ENCODE peak calls at places on chromosomes 2 and 18, in four cellular contexts. One of them, this sample, is unnamed.

GRCh38 chr18:13380671-13381070 is 162.1 kb downstream of the LDLRAD4 start:
- DNase-seq in HL-60: no peak
- DNase-seq in IMR-90: no peak
- DNase-seq in Peyer's patch: no peak
- DNase-seq in this sample: no peak

GRCh38 chr2:40199758-40200157 is 252.1 kb downstream of the SLC8A1 start:
- DNase-seq in Peyer's patch: no peak
- DNase-seq in HL-60: no peak
- DNase-seq in IMR-90: peak; percentile 74
- DNase-seq in this sample: no peak

GRCh38 chr2:157032019-157032418 is 225.5 kb upstream of the GALNT5 start:
- DNase-seq in Peyer's patch: no peak
- DNase-seq in HL-60: no peak
- DNase-seq in IMR-90: peak; percentile 94
- DNase-seq in this sample: no peak

GRCh38 chr18:80193701-80194100 is 53.6 kb downstream of the PARD6G start:
- DNase-seq in Peyer's patch: no peak
- DNase-seq in IMR-90: no peak
- DNase-seq in HL-60: no peak
- DNase-seq in this sample: no peak

GRCh38 chr18:79498662-79499061 is 102.9 kb downstream of the NFATC1 start:
- DNase-seq in Peyer's patch: no peak
- DNase-seq in HL-60: no peak
- DNase-seq in IMR-90: no peak
- DNase-seq in this sample: no peak

GRCh38 chr2:95079455-95079776 is 42.2 kb downstream of the MRPS5 start:
- DNase-seq in Peyer's patch: no peak
- DNase-seq in HL-60: no peak
- DNase-seq in IMR-90: no peak
- DNase-seq in this sample: no peak

GRCh38 chr2:25332571-25332970 is 9.2 kb downstream of the DNMT3A start:
- DNase-seq in Peyer's patch: no peak
- DNase-seq in IMR-90: no peak
- DNase-seq in HL-60: no peak
- DNase-seq in this sample: no peak

GRCh38 chr2:42969231-42970150 is 177.1 kb upstream of the HAAO start:
- DNase-seq in IMR-90: peak; percentile 92
- DNase-seq in HL-60: no peak
- DNase-seq in Peyer's patch: peak; percentile 33
- DNase-seq in this sample: no peak

GRCh38 chr2:9110893-9111569 is 95.6 kb upstream of the ASAP2 start:
- DNase-seq in Peyer's patch: no peak
- DNase-seq in HL-60: no peak
- DNase-seq in IMR-90: peak; percentile 32
- DNase-seq in this sample: no peak

GRCh38 chr2:133718688-133719201 is 150.5 kb upstream of the NCKAP5 start:
- DNase-seq in Peyer's patch: no peak
- DNase-seq in HL-60: no peak
- DNase-seq in IMR-90: peak; percentile 88
- DNase-seq in this sample: no peak

GRCh38 chr2:170098626-170099312 is 79.2 kb upstream of the MYO3B start:
- DNase-seq in IMR-90: peak; percentile 33
- DNase-seq in HL-60: no peak
- DNase-seq in Peyer's patch: no peak
- DNase-seq in this sample: no peak

GRCh38 chr18:55586841-55587240 is 1.2 kb downstream of the TCF4 start:
- DNase-seq in Peyer's patch: no peak
- DNase-seq in IMR-90: peak; percentile 53
- DNase-seq in HL-60: no peak
- DNase-seq in this sample: no peak

GRCh38 chr18:8803063-8803795 is 97.9 kb downstream of the MTCL1 start:
- DNase-seq in Peyer's patch: no peak
- DNase-seq in HL-60: no peak
- DNase-seq in IMR-90: no peak
- DNase-seq in this sample: no peak

GRCh38 chr2:45946023-45946422 is 294.5 kb downstream of the PRKCE start:
- DNase-seq in HL-60: no peak
- DNase-seq in Peyer's patch: no peak
- DNase-seq in IMR-90: peak; percentile 84
- DNase-seq in this sample: no peak

GRCh38 chr2:150464270-150464669 is 23.2 kb downstream of the RND3 start:
- DNase-seq in IMR-90: no peak
- DNase-seq in HL-60: no peak
- DNase-seq in Peyer's patch: no peak
- DNase-seq in this sample: no peak

GRCh38 chr2:174442546-174443510 is 44.0 kb downstream of the GPR155 start:
- DNase-seq in Peyer's patch: no peak
- DNase-seq in IMR-90: peak; percentile 89
- DNase-seq in HL-60: no peak
- DNase-seq in this sample: no peak

GRCh38 chr2:197369228-197369945 is 58.8 kb upstream of the ANKRD44 start:
- DNase-seq in Peyer's patch: no peak
- DNase-seq in IMR-90: no peak
- DNase-seq in HL-60: no peak
- DNase-seq in this sample: no peak

GRCh38 chr18:63888473-63889190 is 1.1 kb downstream of the SERPINB2 start:
- DNase-seq in IMR-90: no peak
- DNase-seq in Peyer's patch: no peak
- DNase-seq in HL-60: peak; percentile 74
- DNase-seq in this sample: no peak

DNA sequence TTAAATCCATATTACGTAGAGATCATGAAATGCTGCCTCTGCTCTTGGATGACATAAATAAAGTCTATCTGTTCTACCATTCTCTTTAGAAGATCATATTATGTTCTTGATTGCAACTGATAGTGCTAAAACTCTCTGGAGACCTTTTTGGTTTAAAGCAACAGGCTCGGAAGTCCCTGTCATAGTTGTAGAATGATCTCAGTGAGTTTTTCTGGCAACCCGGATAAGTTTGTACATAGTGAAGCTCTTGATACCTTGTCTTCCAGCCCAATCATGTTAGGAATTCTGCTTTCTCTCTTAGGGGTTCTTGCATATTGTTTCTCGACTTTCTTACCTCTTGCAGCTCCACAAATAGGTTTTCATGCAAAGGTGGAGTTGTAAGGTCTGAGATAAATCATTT is 156.1 kb downstream of the TTC27 start:
- DNase-seq in Peyer's patch: no peak
- DNase-seq in HL-60: no peak
- DNase-seq in IMR-90: no peak
- DNase-seq in this sample: no peak
- H3K4me3 ChIP-seq in Peyer's patch: no peak overlapping the region
- H3K4me3 ChIP-seq in HL-60: no peak overlapping the region
- H3K4me3 ChIP-seq in IMR-90: no peak overlapping the region
- H3K4me3 ChIP-seq in this sample: no peak overlapping the region

GRCh38 chr2:219207884-219208740 is 1.5 kb downstream of the ZFAND2B start:
- DNase-seq in HL-60: no peak
- DNase-seq in Peyer's patch: peak; percentile 40
- DNase-seq in IMR-90: peak; percentile 59
- DNase-seq in this sample: no peak

GRCh38 chr2:219207254-219207883 is 787 bp downstream of the ZFAND2B start:
- DNase-seq in IMR-90: no peak
- DNase-seq in Peyer's patch: peak; percentile 49
- DNase-seq in HL-60: no peak
- DNase-seq in this sample: no peak

GRCh38 chr2:219205981-219206441 is 571 bp upstream of the ZFAND2B start:
- DNase-seq in Peyer's patch: no peak
- DNase-seq in IMR-90: no peak
- DNase-seq in HL-60: no peak
- DNase-seq in this sample: no peak

GRCh38 chr2:219205165-219205538 is 1.4 kb upstream of the ZFAND2B start:
- DNase-seq in IMR-90: no peak
- DNase-seq in Peyer's patch: peak; percentile 17
- DNase-seq in HL-60: no peak
- DNase-seq in this sample: no peak

GRCh38 chr2:219206442-219207253 is at the start of gene ZFAND2B:
- DNase-seq in Peyer's patch: peak; percentile 98
- DNase-seq in HL-60: peak; percentile 79
- DNase-seq in IMR-90: peak; percentile 88
- DNase-seq in this sample: peak; percentile 78
- TF ChIP-seq CTCF in Peyer's patch: peak; percentile 36
- TF ChIP-seq CTCF in HL-60: no peak
- TF ChIP-seq CTCF in IMR-90: no peak
- TF ChIP-seq CTCF in this sample: no peak

GRCh38 chr18:46466236-46467160 is 190.5 kb downstream of the LOXHD1 start:
- DNase-seq in Peyer's patch: no peak
- DNase-seq in IMR-90: no peak
- DNase-seq in HL-60: no peak
- DNase-seq in this sample: no peak
- H3K4me3 ChIP-seq in Peyer's patch: no peak overlapping the region
- H3K4me3 ChIP-seq in IMR-90: no peak overlapping the region
- H3K4me3 ChIP-seq in HL-60: no peak overlapping the region
- H3K4me3 ChIP-seq in this sample: no peak overlapping the region

DNA sequence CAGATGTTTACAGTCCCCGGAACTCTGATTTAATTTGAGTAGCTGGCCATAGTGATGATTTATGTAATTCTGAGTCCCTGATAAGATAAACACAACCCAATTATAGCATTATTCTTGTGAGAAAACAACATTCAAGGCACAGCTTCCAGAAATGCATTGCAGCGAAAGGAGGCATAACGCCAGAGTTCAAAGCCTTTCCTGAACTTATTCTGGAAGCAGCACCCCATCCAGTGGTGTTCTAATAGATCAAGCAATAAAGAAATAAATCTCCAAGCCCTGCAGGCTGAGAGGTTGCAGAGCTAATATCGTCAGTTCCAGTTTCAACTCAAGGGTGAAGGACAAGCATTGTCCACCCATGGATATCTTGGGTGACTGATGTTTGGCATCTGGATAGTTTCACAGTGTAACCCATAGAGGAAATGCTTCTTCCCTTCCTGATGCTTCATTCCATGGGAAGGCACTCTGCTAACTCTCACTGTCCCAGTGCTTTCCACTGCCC is 18.8 kb downstream of the CDH2 start:
- DNase-seq in IMR-90: peak; percentile 30
- DNase-seq in HL-60: no peak
- DNase-seq in Peyer's patch: no peak
- DNase-seq in this sample: no peak
- TF ChIP-seq CTCF in IMR-90: no peak
- TF ChIP-seq CTCF in HL-60: no peak
- TF ChIP-seq CTCF in Peyer's patch: no peak
- TF ChIP-seq CTCF in this sample: no peak

GRCh38 chr2:199469514-199470360 is 12.0 kb upstream of the SATB2 start:
- DNase-seq in IMR-90: no peak
- DNase-seq in Peyer's patch: no peak
- DNase-seq in HL-60: no peak
- DNase-seq in this sample: no peak
- H3K4me3 ChIP-seq in IMR-90: no peak overlapping the region
- H3K4me3 ChIP-seq in Peyer's patch: no peak overlapping the region
- H3K4me3 ChIP-seq in HL-60: no peak overlapping the region
- H3K4me3 ChIP-seq in this sample: no peak overlapping the region

GRCh38 chr2:50851891-50852290 is 180.0 kb downstream of the NRXN1 start:
- DNase-seq in Peyer's patch: no peak
- DNase-seq in HL-60: no peak
- DNase-seq in IMR-90: no peak
- DNase-seq in this sample: no peak

GRCh38 chr2:50850290-50850969 is 181.5 kb downstream of the NRXN1 start:
- DNase-seq in Peyer's patch: no peak
- DNase-seq in IMR-90: no peak
- DNase-seq in HL-60: no peak
- DNase-seq in this sample: no peak

GRCh38 chr2:50849205-50849604 is 182.7 kb downstream of the NRXN1 start:
- DNase-seq in HL-60: no peak
- DNase-seq in IMR-90: no peak
- DNase-seq in Peyer's patch: no peak
- DNase-seq in this sample: no peak
- TF ChIP-seq CTCF in HL-60: no peak
- TF ChIP-seq CTCF in IMR-90: no peak
- TF ChIP-seq CTCF in Peyer's patch: no peak
- TF ChIP-seq CTCF in this sample: no peak

DNA sequence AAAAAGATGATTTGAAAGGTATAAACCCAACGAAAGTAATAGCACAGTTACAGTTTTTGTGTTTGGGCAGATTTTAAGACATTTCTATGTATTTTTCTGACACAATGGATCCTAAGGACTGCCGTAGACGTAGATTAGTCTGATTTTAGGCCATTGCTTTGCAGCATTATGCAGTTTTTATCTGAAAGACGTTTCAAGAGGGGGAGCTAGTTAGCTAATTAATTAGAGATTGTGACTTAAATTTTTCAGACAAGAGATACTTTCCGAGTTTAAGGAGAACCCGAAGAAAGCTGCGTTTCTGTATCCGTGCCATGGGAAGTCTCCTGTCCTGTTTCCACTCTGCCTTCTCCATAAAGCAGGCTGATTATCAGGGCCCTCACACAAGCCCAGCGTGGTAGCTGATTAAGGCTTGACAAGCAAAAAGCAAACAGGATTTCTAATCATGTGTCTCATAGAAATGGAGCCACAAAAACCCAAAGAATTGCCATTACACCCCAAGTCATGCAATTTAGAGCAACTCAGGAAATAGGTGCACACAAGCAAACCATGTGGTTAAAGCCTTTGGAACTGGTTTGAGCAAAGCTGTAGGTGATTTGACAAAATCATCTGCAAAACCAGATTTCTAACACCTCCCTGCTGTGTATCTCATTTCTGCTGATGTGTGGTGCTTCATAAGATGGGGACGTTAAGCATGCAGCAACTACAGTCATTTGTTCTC is 808.1 kb downstream of the RNF144A start:
- DNase-seq in IMR-90: peak; percentile 26
- DNase-seq in Peyer's patch: peak; percentile 53
- DNase-seq in HL-60: no peak
- DNase-seq in this sample: peak; percentile 16
- H3K4me3 ChIP-seq in IMR-90: no peak overlapping the region
- H3K4me3 ChIP-seq in Peyer's patch: no peak overlapping the region
- H3K4me3 ChIP-seq in HL-60: no peak overlapping the region
- H3K4me3 ChIP-seq in this sample: no peak overlapping the region